ENCODE peak calls at places on chromosomes 7 and 10, in six cellular contexts. O is H1, B is H9, D is IMR-90, J is mesenchymal stem cell, S is neuronal stem cell. A is an unnamed sample.
A peak's percentile ranks its signal among the peaks of the same experiment; 100 is the strongest.

GRCh38 chr10:129761573-129761972 is 202.5 kb downstream of the EBF3 start:
- DNase-seq in J (no peak), O (peak; percentile 17), D (no peak), S (no peak), B (peak; percentile 17), A (no peak)

GRCh38 chr7:95620631-95621030 is 24.3 kb upstream of the PDK4 start:
- DNase-seq in S (no peak), B (no peak), J (no peak), D (no peak), O (no peak), A (no peak)

GRCh38 chr10:78390051-78390450 is 356.4 kb downstream of the RPS24 start:
- DNase-seq in D (no peak), S (no peak), O (no peak), B (no peak), J (no peak), A (no peak)

GRCh38 chr7:92904292-92905131 is 68.1 kb upstream of the CDK6 start:
- DNase-seq in O (no peak), B (no peak), D (peak; percentile 97), J (peak; percentile 90), S (no peak), A (peak; percentile 62)

GRCh38 chr10:61463035-61463909 is 10.1 kb upstream of the TMEM26 start:
- DNase-seq in J (no peak), S (no peak), B (no peak), O (no peak), D (peak; percentile 85), A (no peak)

GRCh38 chr10:28946479-28946878 is 269.2 kb downstream of the BAMBI start:
- DNase-seq in S (no peak), B (no peak), J (peak; percentile 48), D (peak; percentile 79), O (no peak), A (peak; percentile 90)

GRCh38 chr10:100349087-100349486 is 2.1 kb downstream of the SCD start:
- DNase-seq in O (no peak), B (no peak), D (no peak), J (no peak), S (no peak), A (no peak)

GRCh38 chr10:100192350-100192749 is 6.5 kb upstream of the ERLIN1 start:
- DNase-seq in O (no peak), D (no peak), B (no peak), S (no peak), J (no peak), A (peak; percentile 12)

DNA sequence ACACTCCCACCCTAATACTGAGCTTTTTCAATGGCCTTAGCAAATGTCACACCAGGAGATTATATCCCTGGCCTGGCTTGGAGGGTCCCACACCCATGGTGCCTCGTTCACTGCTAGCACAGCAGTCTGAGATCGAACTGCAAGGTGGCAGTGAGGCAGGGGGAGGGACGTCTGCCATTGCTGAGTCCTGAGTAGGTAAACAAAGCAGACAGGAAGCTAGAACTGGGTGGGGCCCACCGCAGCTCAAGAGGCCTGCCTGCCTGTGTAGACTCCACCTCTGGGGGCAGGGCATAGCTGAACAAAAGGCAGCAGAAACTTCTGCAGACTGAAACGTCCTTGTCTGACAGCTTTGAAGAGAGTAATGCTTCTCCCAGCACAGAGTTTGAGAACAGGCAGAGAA is 338.9 kb upstream of the MBL2 start:
- DNase-seq in S (no peak), J (no peak), B (no peak), O (no peak), D (no peak), A (no peak)
- H3K14ac ChIP-seq in S (no peak overlapping the region), J (no peak overlapping the region), B (no peak overlapping the region), O (no peak overlapping the region), D (no peak overlapping the region), A (no peak overlapping the region)

GRCh38 chr10:89003344-89003743 is 12.7 kb downstream of the FAS start:
- DNase-seq in O (no peak), S (no peak), D (peak; percentile 18), J (no peak), B (no peak), A (no peak)

GRCh38 chr10:88999629-89000028 is 9.0 kb downstream of the FAS start:
- DNase-seq in D (peak; percentile 26), B (no peak), S (no peak), J (no peak), O (no peak), A (no peak)

GRCh38 chr10:89001024-89001423 is 10.4 kb downstream of the FAS start:
- DNase-seq in J (no peak), D (no peak), S (no peak), B (no peak), O (no peak), A (no peak)

GRCh38 chr10:89002234-89002978 is 11.8 kb downstream of the FAS start:
- DNase-seq in D (no peak), B (no peak), O (no peak), J (no peak), S (no peak), A (no peak)

GRCh38 chr10:89001428-89002072 is 11.0 kb downstream of the FAS start:
- DNase-seq in J (no peak), D (peak; percentile 31), B (no peak), S (no peak), O (no peak), A (no peak)
- H3K4me1 ChIP-seq in J (peaks cover 2% of the 10 kb centered on the region), D (peaks cover 11% of the 10 kb centered on the region), B (no peaks in the 10 kb centered on the region), S (peaks cover 6% of the 10 kb centered on the region), O (no peaks in the 10 kb centered on the region), A (no peaks in the 10 kb centered on the region)

DNA sequence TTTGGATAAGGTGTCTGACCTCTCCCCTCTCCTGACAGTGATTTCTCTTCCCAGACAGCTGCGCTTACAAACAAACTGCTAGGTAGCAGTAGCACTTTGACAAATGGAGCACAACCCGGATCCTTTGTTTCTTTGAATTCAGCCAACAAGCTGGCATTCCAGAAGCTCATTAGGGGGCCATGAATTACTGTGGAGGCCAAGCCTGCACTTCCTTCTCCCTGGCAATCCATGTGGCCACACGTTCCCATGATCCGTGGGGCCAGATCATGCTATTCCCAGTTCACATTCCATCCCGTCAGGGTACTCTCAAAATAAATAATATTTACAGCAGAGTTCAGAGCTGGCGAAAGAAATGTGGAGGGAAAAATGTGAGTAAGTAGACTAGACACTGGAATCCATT is 172.4 kb downstream of the PRPF18 start:
- DNase-seq in B (peak; percentile 72), S (peak; percentile 79), O (no peak), J (peak; percentile 33), D (peak; percentile 23), A (no peak)
- H3K18ac ChIP-seq in B (no peak overlapping the region), S (no peak overlapping the region), O (no peak overlapping the region), J (peak overlapping the region; percentile 8), D (peak overlapping the region; percentile 92), A (peak overlapping the region; percentile 51)

GRCh38 chr10:36331121-36331520 is 689.0 kb upstream of the FZD8 start:
- DNase-seq in B (no peak), O (no peak), S (no peak), D (no peak), J (no peak), A (peak; percentile 23)

GRCh38 chr10:36324831-36325230 is 682.7 kb upstream of the FZD8 start:
- DNase-seq in O (no peak), D (no peak), B (no peak), J (no peak), S (no peak), A (no peak)

DNA sequence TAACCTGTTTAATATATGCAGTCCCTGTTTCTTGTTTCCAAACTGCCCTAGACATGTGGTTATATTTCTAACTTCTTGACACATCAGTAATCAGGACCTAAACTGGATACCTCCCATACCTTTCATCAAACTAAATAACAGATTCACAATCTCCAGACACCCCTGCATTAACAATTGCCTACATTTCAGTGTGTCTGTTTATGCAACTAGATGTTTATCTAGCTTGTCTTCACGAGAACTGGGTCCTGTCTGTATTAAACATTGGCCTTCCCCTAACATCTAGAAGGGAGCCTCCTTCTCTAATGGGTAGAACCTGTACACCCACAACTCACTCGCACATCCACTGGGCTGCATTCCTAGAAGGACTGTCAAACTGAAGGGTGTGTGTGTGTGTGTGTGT is 683.7 kb upstream of the FZD8 start:
- DNase-seq in O (no peak), B (no peak), S (no peak), J (no peak), D (no peak), A (no peak)
- H3K14ac ChIP-seq in O (no peak overlapping the region), B (no peak overlapping the region), S (no peak overlapping the region), J (no peak overlapping the region), D (no peak overlapping the region), A (no peak overlapping the region)

DNA sequence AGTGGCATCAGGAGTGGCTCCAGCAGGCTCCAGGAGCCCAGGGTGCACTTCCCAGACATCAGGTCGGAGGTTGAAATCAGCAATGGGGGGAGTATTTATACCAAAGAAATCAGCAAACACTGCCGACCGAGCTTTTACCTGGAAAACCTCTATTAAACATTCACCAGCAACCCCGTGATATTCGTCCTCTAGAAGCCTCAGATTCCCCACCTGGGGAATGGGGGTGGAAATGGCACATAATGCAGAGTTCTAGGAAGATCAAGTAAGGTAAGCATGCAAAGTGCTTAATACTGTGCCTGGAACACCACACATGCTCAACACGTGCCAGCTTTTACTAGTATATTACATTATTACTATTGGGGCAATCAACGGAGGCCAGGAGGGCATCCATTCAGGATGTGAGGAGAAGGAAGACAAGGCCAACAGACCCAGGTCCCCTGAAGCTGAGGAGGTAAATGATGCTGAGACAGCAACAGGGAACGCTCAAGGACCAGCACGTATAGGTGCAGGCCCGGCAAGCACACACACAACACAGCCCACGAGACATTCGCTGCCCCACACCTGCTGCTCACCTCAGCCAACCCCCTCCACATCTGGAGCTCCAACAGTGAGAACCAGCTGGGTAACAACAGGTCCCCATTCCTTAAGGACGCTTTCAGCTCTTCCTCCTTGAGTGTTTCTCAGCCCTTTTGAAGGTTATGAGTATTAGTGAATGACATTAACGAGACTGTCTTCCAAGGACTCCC is 125.5 kb downstream of the TNS3 start:
- DNase-seq in B (no peak), O (no peak), D (no peak), J (no peak), S (no peak), A (no peak)
- H3K4me1 ChIP-seq in B (no peaks in the 10 kb centered on the region), O (peaks cover 17% of the 10 kb centered on the region), D (peaks cover 52% of the 10 kb centered on the region), J (peaks cover 40% of the 10 kb centered on the region), S (peaks cover 27% of the 10 kb centered on the region), A (peaks cover 32% of the 10 kb centered on the region)

GRCh38 chr10:59812541-59813122 is 59.4 kb upstream of the MRLN start:
- DNase-seq in J (no peak), S (no peak), O (no peak), B (no peak), D (no peak), A (peak; percentile 88)
- H3K18ac ChIP-seq in J (no peak overlapping the region), S (no peak overlapping the region), O (no peak overlapping the region), B (no peak overlapping the region), D (no peak overlapping the region), A (no peak overlapping the region)

GRCh38 chr7:16044620-16045019 is 358.1 kb upstream of the MEOX2 start:
- DNase-seq in S (no peak), O (no peak), J (no peak), B (no peak), D (no peak), A (no peak)
- H3K14ac ChIP-seq in S (no peak overlapping the region), O (no peak overlapping the region), J (no peak overlapping the region), B (no peak overlapping the region), D (no peak overlapping the region), A (no peak overlapping the region)

GRCh38 chr7:157299613-157300405 is 37.0 kb upstream of the DNAJB6 start:
- DNase-seq in D (no peak), S (no peak), O (no peak), B (no peak), J (no peak), A (no peak)
- H3K4me1 ChIP-seq in D (peaks cover 2% of the 10 kb centered on the region), S (peaks cover 5% of the 10 kb centered on the region), O (no peaks in the 10 kb centered on the region), B (no peaks in the 10 kb centered on the region), J (peaks cover 21% of the 10 kb centered on the region), A (no peaks in the 10 kb centered on the region)

GRCh38 chr10:71267508-71268240 is 51.4 kb upstream of the SLC29A3 start:
- DNase-seq in J (no peak), D (no peak), O (no peak), B (no peak), S (no peak), A (no peak)
- H3K18ac ChIP-seq in J (no peak overlapping the region), D (no peak overlapping the region), O (no peak overlapping the region), B (no peak overlapping the region), S (no peak overlapping the region), A (peak overlapping the region; percentile 32)

A was measured in trophoblast cell.